ENCODE peak calls at places on chromosome 15, in six cellular contexts. M, U, I, G, J and N are unnamed samples.

GRCh38 chr15:31435256-31435781 is 108.7 kb downstream of the KLF13 start:
- DNase-seq in M (peak), I (peak), U (peak), G (peak), J (peak), N (peak)

GRCh38 chr15:50824507-50824906 is 59.0 kb upstream of the SPPL2A start:
- DNase-seq in U (no peak), M (no peak), G (no peak), J (no peak), I (no peak), N (no peak)

GRCh38 chr15:49817100-49817499 is 196.3 kb downstream of the DTWD1 start:
- DNase-seq in U (no peak), G (no peak), M (no peak), I (no peak), J (no peak), N (no peak)

GRCh38 chr15:89656116-89656815 is 999 bp upstream of the KIF7 start:
- DNase-seq in U (no peak), G (no peak), M (no peak), J (peak), I (no peak), N (no peak)

GRCh38 chr15:43775411-43775965 is 1.3 kb downstream of the ELL3 start:
- DNase-seq in U (no peak), M (no peak), G (peak), I (peak), J (peak), N (no peak)

GRCh38 chr15:63420333-63420741 is 38.7 kb upstream of the CA12 start:
- DNase-seq in M (no peak), J (peak), I (no peak), U (no peak), G (no peak), N (no peak)

GRCh38 chr15:69531302-69532027 is 78.8 kb downstream of the RPLP1 start:
- DNase-seq in U (no peak), J (no peak), G (no peak), I (no peak), M (no peak), N (no peak)

GRCh38 chr15:48190932-48191573 is 412 bp upstream of the CTXN2 start:
- DNase-seq in M (no peak), G (peak), I (peak), U (peak), J (peak), N (no peak)

GRCh38 chr15:67564590-67565345 is 22.3 kb downstream of the MAP2K5 start:
- DNase-seq in I (no peak), U (no peak), M (no peak), G (no peak), J (no peak), N (no peak)

GRCh38 chr15:38707802-38708671 is 143.4 kb upstream of the RASGRP1 start:
- DNase-seq in G (peak), J (peak), I (no peak), M (no peak), U (peak), N (no peak)

GRCh38 chr15:77720617-77721016 is 87.9 kb upstream of the LINGO1 start:
- DNase-seq in M (no peak), J (no peak), I (no peak), U (no peak), G (no peak), N (no peak)

GRCh38 chr15:91795281-91795680 is 58.2 kb upstream of the SLCO3A1 start:
- DNase-seq in G (no peak), M (no peak), I (no peak), J (no peak), U (no peak), N (no peak)

GRCh38 chr15:44535509-44536297 is 1.2 kb upstream of the EIF3J start:
- DNase-seq in J (peak), U (peak), G (no peak), I (no peak), M (no peak), N (no peak)

GRCh38 chr15:31434418-31435255 is 108.0 kb downstream of the KLF13 start:
- DNase-seq in G (peak), M (peak), U (peak), I (peak), J (peak), N (peak)

GRCh38 chr15:68815598-68815997 is 5.1 kb downstream of the ANP32A start:
- DNase-seq in G (no peak), M (no peak), I (no peak), U (no peak), J (peak), N (no peak)

GRCh38 chr15:97683816-97684215 is 276.7 kb upstream of the ARRDC4 start:
- DNase-seq in G (no peak), J (no peak), I (no peak), U (no peak), M (no peak), N (no peak)

GRCh38 chr15:63763476-63764123 is 70.1 kb downstream of the HERC1 start:
- DNase-seq in M (no peak), G (no peak), U (peak), J (peak), I (no peak), N (no peak)

GRCh38 chr15:29433507-29433906 is 163.9 kb upstream of the NSMCE3 start:
- DNase-seq in I (no peak), G (no peak), J (no peak), M (no peak), U (no peak), N (no peak)